ENCODE peak calls at places on chromosome 10, in seven cellular contexts. F is A549, X is heart left ventricle, Z is body of pancreas, D is PC-3, E is psoas muscle, A is Peyer's patch. G is an unnamed sample. For H3K9me3, the result is how much of the 10 kb centered on the place peaks cover.

GRCh38 chr10:93566435-93567276 is at the start of gene FFAR4:
- DNase-seq in F (peak), D (peak), E (peak), Z (peak), X (peak), A (peak), G (no peak)

GRCh38 chr10:128990986-128991385 is 476.1 kb upstream of the MGMT start:
- DNase-seq in D (no peak), E (no peak), X (no peak), Z (no peak), A (no peak), F (no peak), G (no peak)

GRCh38 chr10:44960098-44960480 is 487 bp downstream of the RASSF4 start:
- DNase-seq in X (no peak), D (no peak), F (no peak), E (no peak), A (no peak), Z (no peak), G (no peak)

GRCh38 chr10:102744374-102745051 is 765 bp downstream of the WBP1L start:
- DNase-seq in A (no peak), E (peak), F (no peak), X (no peak), Z (no peak), D (no peak), G (no peak)

GRCh38 chr10:80855348-80855971 is 317.8 kb downstream of the SH2D4B start:
- DNase-seq in D (no peak), A (no peak), E (no peak), Z (no peak), F (no peak), X (no peak), G (no peak)

GRCh38 chr10:22988581-22989360 is 60.9 kb downstream of the ARMC3 start:
- DNase-seq in E (no peak), A (peak), Z (peak), F (peak), D (peak), X (peak), G (peak)

GRCh38 chr10:9786576-9786975 is 1231.1 kb upstream of the CELF2 start:
- DNase-seq in E (no peak), X (no peak), D (no peak), Z (no peak), A (no peak), F (no peak), G (no peak)

GRCh38 chr10:96878071-96878470 is 46.0 kb downstream of the LCOR start:
- DNase-seq in F (no peak), X (no peak), E (no peak), Z (no peak), A (no peak), D (no peak), G (no peak)

GRCh38 chr10:15842493-15843169 is 17.7 kb downstream of the MINDY3 start:
- DNase-seq in F (no peak), E (no peak), D (no peak), Z (no peak), A (no peak), X (no peak), G (no peak)

GRCh38 chr10:75187961-75188426 is 22.6 kb upstream of the VDAC2 start:
- DNase-seq in F (peak), Z (peak), D (peak), A (peak), X (peak), E (no peak), G (peak)

GRCh38 chr10:46069771-46070463 is 23.8 kb upstream of the MSMB start:
- DNase-seq in Z (no peak), E (no peak), D (no peak), X (no peak), A (no peak), F (no peak), G (no peak)

DNA sequence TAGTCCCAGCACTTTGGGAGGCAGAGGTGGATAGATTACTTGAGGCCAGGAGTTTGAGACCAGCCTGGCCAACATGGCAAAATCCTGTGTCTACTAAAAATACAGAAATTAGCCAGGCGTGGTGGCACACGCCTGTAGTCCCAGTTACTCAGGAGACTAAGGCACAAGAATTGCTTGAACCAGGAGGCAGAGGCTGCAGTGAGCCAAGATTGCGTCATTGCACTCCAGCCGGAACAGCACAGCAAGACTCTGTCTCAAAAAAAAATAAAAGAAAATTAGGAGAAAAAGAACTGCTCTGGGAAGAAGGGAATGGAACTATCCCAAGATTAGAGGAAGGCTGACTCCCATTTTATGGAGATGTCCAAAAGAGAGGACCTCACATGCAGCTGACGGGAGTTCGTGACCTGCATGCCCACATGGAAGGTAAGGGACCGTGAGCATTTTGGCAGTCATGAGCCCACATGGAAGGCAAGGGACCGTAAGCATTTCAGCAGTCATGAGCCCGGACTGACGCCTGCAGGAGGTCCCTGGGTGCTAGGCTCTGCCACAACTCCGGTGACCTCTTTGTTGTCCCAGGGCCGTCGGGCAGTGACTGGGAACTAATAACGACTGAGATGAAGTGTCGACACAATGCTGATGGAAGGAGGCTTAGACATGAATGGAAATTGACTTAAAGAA is 18.6 kb upstream of the GTPBP4 start:
- DNase-seq in D (no peak), X (no peak), E (no peak), Z (no peak), F (no peak), A (peak), G (no peak)
- TF ChIP-seq CTCF in D (no peak), X (no peak), E (no peak), Z (no peak), F (no peak), A (no peak), G (no peak)

DNA sequence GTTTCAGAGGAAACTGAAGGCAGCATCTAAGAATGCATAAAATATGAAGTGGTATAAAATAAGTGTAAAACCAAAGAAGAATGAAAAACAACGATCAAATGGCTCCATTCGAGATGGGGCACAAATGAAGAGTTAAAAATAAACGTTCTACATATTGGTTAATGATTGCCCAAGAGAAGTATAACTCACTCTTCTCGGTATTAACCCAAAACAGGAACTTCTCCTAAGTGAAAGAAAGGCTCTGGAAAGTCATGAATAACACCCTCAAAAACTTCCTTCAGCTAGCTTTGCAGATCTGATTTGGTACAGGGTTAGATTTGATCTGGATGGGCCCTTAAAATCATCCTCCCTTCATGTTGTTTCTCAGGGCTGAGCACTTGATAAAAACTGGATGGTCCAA is 94.3 kb upstream of the ADO start:
- DNase-seq in E (no peak), A (no peak), Z (no peak), X (no peak), F (no peak), D (no peak), G (no peak)
- H3K9me3 ChIP-seq in E (under half), A (under half), Z (under half), X (under half), F (under half), D (under half), G (under half)

GRCh38 chr10:79135790-79136189 is 67.0 kb downstream of the ZMIZ1 start:
- DNase-seq in F (no peak), Z (no peak), E (no peak), X (no peak), A (no peak), D (no peak), G (no peak)
- H3K4me3 ChIP-seq in F (no peak), Z (no peak), E (no peak), X (no peak), A (no peak), D (no peak), G (no peak)

DNA sequence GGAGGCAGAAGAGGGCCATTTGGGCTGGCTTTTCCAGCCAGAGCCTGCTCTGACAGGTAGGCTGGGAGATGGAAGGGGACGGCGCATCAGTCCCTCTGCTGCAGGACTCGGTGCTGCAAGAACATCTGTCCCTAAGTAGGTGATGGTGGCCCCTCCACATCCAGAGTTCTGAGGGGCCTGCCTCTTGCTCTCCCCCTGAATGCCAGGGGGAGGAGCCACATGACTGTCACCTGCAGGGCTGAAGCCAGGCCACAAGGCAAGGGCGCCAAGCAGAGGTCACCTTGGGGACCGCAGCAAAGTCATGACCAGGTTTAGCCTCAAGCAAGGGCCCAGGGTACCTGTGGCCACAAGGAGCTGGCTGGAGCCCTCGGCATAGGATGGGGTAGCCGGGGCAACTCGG is 99.4 kb downstream of the FAM53B start:
- DNase-seq in A (no peak), Z (no peak), F (no peak), E (no peak), X (no peak), D (no peak), G (no peak)
- TF ChIP-seq CTCF in A (no peak), Z (no peak), F (no peak), E (no peak), X (no peak), D (no peak), G (no peak)

GRCh38 chr10:6600224-6600987 is 20.3 kb upstream of the PRKCQ start:
- DNase-seq in E (no peak), F (no peak), A (no peak), Z (no peak), D (no peak), X (no peak), G (no peak)

GRCh38 chr10:6601224-6601805 is 21.2 kb upstream of the PRKCQ start:
- DNase-seq in A (no peak), D (no peak), E (no peak), Z (no peak), X (no peak), F (no peak), G (no peak)

GRCh38 chr10:6598679-6599078 is 18.6 kb upstream of the PRKCQ start:
- DNase-seq in A (no peak), F (no peak), Z (no peak), X (no peak), D (no peak), E (no peak), G (no peak)

GRCh38 chr10:6595499-6595898 is 15.4 kb upstream of the PRKCQ start:
- DNase-seq in A (no peak), Z (no peak), D (no peak), F (no peak), E (no peak), X (no peak), G (no peak)

GRCh38 chr10:6597478-6597877 is 17.4 kb upstream of the PRKCQ start:
- DNase-seq in F (no peak), D (no peak), Z (no peak), E (no peak), A (no peak), X (no peak), G (no peak)
- H3K9me3 ChIP-seq in F (under half), D (under half), Z (under half), E (under half), A (under half), X (under half), G (under half)

DNA sequence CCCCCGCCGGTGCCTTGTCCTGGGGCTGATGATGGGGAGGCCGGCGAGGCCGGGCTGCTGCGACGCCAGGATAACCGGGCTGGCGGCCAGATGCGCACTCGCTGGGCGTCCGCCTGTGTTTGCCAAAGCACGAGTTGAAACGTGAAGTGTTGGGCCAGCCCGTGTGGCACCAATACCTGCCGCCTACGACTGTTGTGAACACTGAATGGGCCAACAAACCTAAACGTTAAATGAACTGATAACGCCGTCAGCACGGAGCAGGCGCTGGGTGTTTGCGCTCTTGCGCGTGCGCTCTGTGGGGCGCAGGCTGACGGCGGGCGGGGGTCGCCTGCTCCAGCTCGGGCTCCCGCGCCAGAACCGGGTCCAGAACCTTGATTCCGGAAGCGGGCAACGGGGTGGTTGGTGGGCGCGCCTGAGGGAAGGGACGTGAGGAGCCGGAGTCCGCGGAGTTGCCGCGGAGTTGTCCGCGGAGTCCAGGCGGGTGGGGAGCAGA is 662 bp downstream of the CYP2E1 start:
- DNase-seq in Z (peak), A (no peak), F (no peak), X (no peak), D (no peak), E (no peak), G (no peak)
- H3K4me3 ChIP-seq in Z (peak), A (no peak), F (no peak), X (peak), D (peak), E (peak), G (no peak)

DNA sequence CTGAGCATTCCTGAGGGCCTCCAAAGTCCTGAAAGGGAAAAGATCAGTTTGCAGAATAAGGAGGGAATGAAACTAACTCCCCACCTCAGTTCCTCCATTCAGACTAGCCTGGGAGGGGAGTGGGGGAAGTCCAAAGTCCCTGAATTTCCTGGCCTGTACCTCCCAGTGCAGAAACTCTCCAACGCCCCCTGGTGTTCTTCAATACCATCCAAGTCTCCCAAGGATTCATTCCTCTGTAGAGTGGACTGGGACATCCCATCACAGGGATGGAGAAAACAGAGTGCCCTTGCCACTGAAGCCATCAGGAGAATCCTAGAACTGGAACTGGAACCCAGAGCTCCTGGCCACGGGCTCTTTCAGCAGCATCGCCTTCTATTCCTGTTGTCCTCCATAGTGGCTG is 1.6 kb upstream of the COL13A1 start:
- DNase-seq in D (peak), X (peak), F (peak), Z (peak), E (no peak), A (peak), G (peak)
- TF ChIP-seq CTCF in D (peak), X (peak), F (peak), Z (peak), E (peak), A (peak), G (peak)

GRCh38 chr10:37490266-37490665 is 364.9 kb downstream of the ANKRD30A start:
- DNase-seq in X (no peak), A (no peak), F (peak), Z (no peak), E (no peak), D (peak), G (no peak)

GRCh38 chr10:37496061-37496460 is 361.3 kb downstream of the ZNF248 start:
- DNase-seq in X (no peak), D (no peak), Z (no peak), F (no peak), A (no peak), E (no peak), G (no peak)

GRCh38 chr10:37489658-37490003 is 364.2 kb downstream of the ANKRD30A start:
- DNase-seq in A (no peak), E (no peak), F (no peak), X (no peak), Z (no peak), D (no peak), G (no peak)

DNA sequence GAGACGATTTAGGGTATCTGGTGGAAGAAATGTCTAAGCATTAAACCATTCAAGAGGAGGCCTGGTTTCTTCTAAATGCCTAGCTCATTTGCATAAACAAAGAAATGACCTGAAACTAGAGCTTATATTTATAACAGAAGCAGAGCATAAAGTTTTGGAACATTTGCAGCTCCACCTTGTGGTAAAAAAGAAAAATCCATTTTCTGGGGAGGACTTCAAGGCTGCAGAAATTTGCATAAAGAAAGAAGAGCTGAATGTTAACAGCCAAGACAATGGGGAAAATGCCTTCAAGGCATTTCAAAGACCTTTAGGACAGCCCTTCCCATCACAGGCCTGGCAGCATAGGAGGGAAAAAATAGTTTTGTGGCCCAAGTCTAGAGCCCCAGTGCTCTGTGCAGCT is 362.0 kb downstream of the ZNF248 start:
- DNase-seq in Z (no peak), D (peak), X (no peak), E (no peak), F (no peak), A (no peak), G (no peak)
- H3K9me3 ChIP-seq in Z (under half), D (under half), X (under half), E (under half), F (under half), A (under half), G (under half)